ENCODE peak calls at places on chromosomes 7 and 10, in five cellular contexts. Y is thyroid gland, A is A549, M is HFFc6, V is OCI-LY7. U is an unnamed sample.

GRCh38 chr10:124524991-124525653 is 63.5 kb downstream of the LHPP start:
- DNase-seq in Y (peak), M (no peak), V (no peak), A (no peak), U (no peak)

GRCh38 chr7:138549082-138549481 is 89.0 kb downstream of the TRIM24 start:
- DNase-seq in M (no peak), V (no peak), Y (no peak), A (no peak), U (no peak)

GRCh38 chr7:137953692-137954470 is 48.0 kb downstream of the CREB3L2 start:
- DNase-seq in A (peak), V (no peak), Y (peak), M (peak), U (peak)

GRCh38 chr10:19638173-19638872 is 177.9 kb upstream of the PLXDC2 start:
- DNase-seq in M (peak), V (no peak), Y (no peak), A (peak), U (peak)

GRCh38 chr10:29811751-29812427 is 177.1 kb upstream of the SVIL start:
- DNase-seq in M (peak), V (no peak), Y (peak), A (peak), U (peak)

GRCh38 chr10:97059006-97059871 is 126.5 kb downstream of the SLIT1 start:
- DNase-seq in V (no peak), Y (no peak), M (no peak), A (no peak), U (no peak)

GRCh38 chr7:1917221-1918062 is 247.4 kb downstream of the ELFN1 start:
- DNase-seq in A (no peak), M (no peak), Y (no peak), V (no peak), U (no peak)

GRCh38 chr7:45677311-45677900 is 103.2 kb downstream of the ADCY1 start:
- DNase-seq in V (no peak), A (no peak), M (no peak), Y (no peak), U (no peak)

GRCh38 chr7:41886257-41886905 is 183.5 kb upstream of the INHBA start:
- DNase-seq in M (peak), A (no peak), Y (no peak), V (no peak), U (peak)

GRCh38 chr10:115417585-115418265 is 324.6 kb downstream of the ATRNL1 start:
- DNase-seq in M (peak), V (peak), A (peak), Y (no peak), U (peak)

GRCh38 chr7:2175514-2175913 is 57.2 kb downstream of the MAD1L1 start:
- DNase-seq in A (no peak), V (no peak), M (peak), Y (peak), U (peak)

GRCh38 chr10:80197972-80198591 is 7.3 kb downstream of the ANXA11 start:
- DNase-seq in M (no peak), V (no peak), A (no peak), Y (no peak), U (no peak)

GRCh38 chr10:35876248-35876647 is 234.2 kb upstream of the FZD8 start:
- DNase-seq in V (no peak), M (peak), Y (no peak), A (peak), U (no peak)

GRCh38 chr10:7408494-7409044 is 2.3 kb downstream of the SFMBT2 start:
- DNase-seq in Y (peak), V (peak), M (no peak), A (peak), U (peak)

GRCh38 chr10:69736866-69737641 is 64.7 kb upstream of the COL13A1 start:
- DNase-seq in M (no peak), Y (no peak), V (no peak), A (no peak), U (no peak)

GRCh38 chr7:117323877-117324699 is 1.2 kb upstream of the WNT2 start:
- DNase-seq in A (no peak), Y (peak), V (no peak), M (no peak), U (peak)

GRCh38 chr7:4849390-4849789 is 12.4 kb downstream of the PAPOLB start:
- DNase-seq in M (peak), V (peak), Y (peak), A (peak), U (peak)

GRCh38 chr10:130747946-130748345 is 563.6 kb downstream of the TCERG1L start:
- DNase-seq in M (no peak), V (no peak), Y (no peak), A (no peak), U (no peak)

GRCh38 chr10:37976091-37976879 is at the start of gene ZNF25:
- DNase-seq in V (peak), Y (peak), M (peak), A (peak), U (peak)

GRCh38 chr7:157513162-157513621 is 176.4 kb downstream of the DNAJB6 start:
- DNase-seq in Y (no peak), V (no peak), A (peak), M (no peak), U (no peak)

GRCh38 chr10:74822583-74823089 is 3.8 kb upstream of the KAT6B start:
- DNase-seq in M (peak), Y (no peak), V (no peak), A (no peak), U (no peak)

GRCh38 chr10:97722980-97723379 is 9.4 kb downstream of the MARVELD1 start:
- DNase-seq in Y (no peak), M (peak), A (no peak), V (no peak), U (no peak)

GRCh38 chr10:82778908-82779307 is 903.9 kb downstream of the NRG3 start:
- DNase-seq in V (peak), Y (no peak), A (no peak), M (no peak), U (no peak)

GRCh38 chr10:89242840-89243586 is 8.6 kb downstream of the LIPA start:
- DNase-seq in M (no peak), V (no peak), A (no peak), Y (no peak), U (no peak)

GRCh38 chr10:89241491-89242339 is 9.9 kb downstream of the LIPA start:
- DNase-seq in V (no peak), M (no peak), A (no peak), Y (peak), U (no peak)

GRCh38 chr10:89245802-89246201 is 5.8 kb downstream of the LIPA start:
- DNase-seq in M (no peak), V (no peak), A (no peak), Y (no peak), U (no peak)

GRCh38 chr10:89238956-89239713 is 12.4 kb downstream of the LIPA start:
- DNase-seq in M (no peak), A (no peak), V (no peak), Y (no peak), U (no peak)

DNA sequence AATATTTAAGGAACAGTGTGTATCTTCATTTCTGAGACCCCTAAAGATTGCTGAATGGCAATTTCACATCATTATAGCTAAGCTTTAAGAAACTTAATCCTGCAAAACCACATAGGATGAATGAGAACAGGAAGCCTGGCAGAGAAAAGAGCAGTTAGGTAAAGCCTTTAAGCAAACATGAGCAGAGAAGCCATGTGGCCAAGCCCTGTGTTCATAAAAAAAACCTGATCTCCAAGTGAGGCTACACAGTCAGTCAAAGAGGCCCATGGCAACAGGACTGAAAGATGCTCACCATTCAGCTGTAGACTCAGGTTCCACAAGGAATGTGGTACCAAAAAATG is 9.3 kb downstream of the LIPA start:
- DNase-seq in M (no peak), Y (no peak), V (no peak), A (no peak), U (no peak)
- TF ChIP-seq CTCF in M (no peak), Y (no peak), V (no peak), A (no peak), U (no peak)

GRCh38 chr10:1241973-1242935 is 186.1 kb downstream of the WDR37 start:
- DNase-seq in V (no peak), Y (no peak), M (no peak), A (no peak), U (no peak)

GRCh38 chr10:1241322-1241890 is 185.2 kb downstream of the WDR37 start:
- DNase-seq in Y (no peak), A (no peak), M (no peak), V (no peak), U (no peak)

GRCh38 chr10:1242975-1243374 is 186.8 kb downstream of the WDR37 start:
- DNase-seq in M (no peak), A (no peak), V (no peak), Y (no peak), U (no peak)

GRCh38 chr10:1244493-1244892 is 188.3 kb downstream of the WDR37 start:
- DNase-seq in M (no peak), V (no peak), A (no peak), Y (no peak), U (no peak)

GRCh38 chr10:1243486-1244182 is 187.4 kb downstream of the WDR37 start:
- DNase-seq in Y (no peak), M (no peak), A (no peak), V (no peak), U (no peak)
- TF ChIP-seq CTCF in Y (no peak), M (no peak), A (no peak), V (peak), U (no peak)

GRCh38 chr10:78165617-78166016 is 132.0 kb downstream of the RPS24 start:
- DNase-seq in Y (no peak), V (no peak), A (no peak), M (no peak), U (no peak)
- TF ChIP-seq CTCF in Y (no peak), V (no peak), A (peak), M (peak), U (peak)

GRCh38 chr10:128087884-128088695 is 38.1 kb downstream of the MKI67 start:
- DNase-seq in A (peak), M (peak), V (peak), Y (no peak), U (no peak)
- TF ChIP-seq CTCF in A (peak), M (peak), V (peak), Y (no peak), U (peak)

GRCh38 chr7:15197359-15197977 is 294.9 kb upstream of the DGKB start:
- DNase-seq in V (no peak), Y (no peak), A (no peak), M (peak), U (no peak)

GRCh38 chr7:15199482-15199881 is 296.9 kb upstream of the DGKB start:
- DNase-seq in M (peak), A (no peak), Y (no peak), V (no peak), U (peak)
- TF ChIP-seq CTCF in M (peak), A (peak), Y (no peak), V (peak), U (peak)

GRCh38 chr10:14806318-14806717 is 31.5 kb downstream of the CDNF start:
- DNase-seq in M (no peak), V (no peak), Y (no peak), A (no peak), U (no peak)

GRCh38 chr10:14798631-14799030 is 23.9 kb upstream of the FAM107B start:
- DNase-seq in Y (no peak), V (peak), M (no peak), A (no peak), U (no peak)

GRCh38 chr10:14803827-14804226 is 29.1 kb upstream of the FAM107B start:
- DNase-seq in A (no peak), M (no peak), V (no peak), Y (no peak), U (no peak)

GRCh38 chr10:14800397-14800796 is 25.7 kb upstream of the FAM107B start:
- DNase-seq in A (no peak), M (no peak), Y (no peak), V (peak), U (no peak)

GRCh38 chr10:14801693-14802092 is 27.0 kb upstream of the FAM107B start:
- DNase-seq in A (no peak), M (no peak), V (no peak), Y (peak), U (no peak)
- TF ChIP-seq CTCF in A (no peak), M (peak), V (peak), Y (no peak), U (no peak)

DNA sequence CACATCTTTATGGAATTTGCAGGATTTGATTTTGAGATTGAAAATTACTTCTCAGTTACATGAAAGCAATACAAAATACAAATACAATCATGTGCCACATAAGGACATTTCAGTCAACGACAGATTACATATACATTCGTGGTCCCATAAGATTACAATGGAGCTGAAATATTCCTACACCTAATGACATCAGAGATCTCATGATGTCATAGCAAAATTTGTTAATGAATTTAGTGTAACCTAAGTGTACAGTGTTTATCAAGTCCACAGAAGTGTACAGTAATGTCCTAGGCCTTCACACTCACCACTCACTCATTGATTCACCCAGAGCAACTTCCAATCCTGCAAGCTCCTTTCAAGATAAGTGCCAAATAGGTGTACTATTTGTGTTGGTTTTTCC is 126.5 kb downstream of the GPAM start:
- DNase-seq in V (no peak), A (no peak), M (no peak), Y (no peak), U (no peak)
- TF ChIP-seq CTCF in V (no peak), A (no peak), M (no peak), Y (no peak), U (no peak)

GRCh38 chr10:128664729-128665128 is 538.5 kb upstream of the MKI67 start:
- DNase-seq in M (no peak), Y (no peak), V (no peak), A (no peak), U (no peak)

GRCh38 chr10:128661404-128662197 is 535.4 kb upstream of the MKI67 start:
- DNase-seq in A (no peak), V (no peak), M (no peak), Y (no peak), U (no peak)

GRCh38 chr10:128657508-128657907 is 531.3 kb upstream of the MKI67 start:
- DNase-seq in Y (no peak), V (no peak), M (no peak), A (no peak), U (no peak)

GRCh38 chr10:128662520-128662919 is 536.3 kb upstream of the MKI67 start:
- DNase-seq in V (no peak), Y (no peak), A (no peak), M (no peak), U (no peak)

GRCh38 chr10:128660726-128661125 is 534.5 kb upstream of the MKI67 start:
- DNase-seq in A (peak), Y (no peak), V (no peak), M (no peak), U (no peak)
- TF ChIP-seq CTCF in A (no peak), Y (no peak), V (peak), M (no peak), U (no peak)

GRCh38 chr10:27997865-27998177 is 1.1 kb downstream of the ODAD2 start:
- DNase-seq in V (no peak), Y (no peak), A (no peak), M (no peak), U (peak)
- TF ChIP-seq CTCF in V (no peak), Y (no peak), A (no peak), M (no peak), U (no peak)

U was measured in astrocyte of the spinal cord.